ENCODE peak calls at places on chromosomes 1 and 21, in seven cellular contexts. One of them, this sample, is unnamed.

GRCh38 chr1:78145105-78145580 is 99.4 kb downstream of the GIPC2 start:
- DNase-seq in H1: no peak
- DNase-seq in neuronal stem cell: peak; percentile 43
- DNase-seq in mesendoderm: peak; percentile 73
- DNase-seq in H9: peak; percentile 47
- DNase-seq in mesenchymal stem cell: peak; percentile 65
- DNase-seq in IMR-90: peak; percentile 82
- DNase-seq in this sample: peak; percentile 76

GRCh38 chr1:3292868-3293562 is 161.4 kb upstream of the ARHGEF16 start:
- DNase-seq in IMR-90: no peak
- DNase-seq in H1: no peak
- DNase-seq in mesenchymal stem cell: no peak
- DNase-seq in mesendoderm: no peak
- DNase-seq in H9: no peak
- DNase-seq in neuronal stem cell: no peak
- DNase-seq in this sample: peak; percentile 32

GRCh38 chr21:35637431-35637830 is 422.9 kb downstream of the SETD4 start:
- DNase-seq in mesenchymal stem cell: no peak
- DNase-seq in mesendoderm: no peak
- DNase-seq in IMR-90: peak; percentile 61
- DNase-seq in H1: no peak
- DNase-seq in neuronal stem cell: no peak
- DNase-seq in H9: no peak
- DNase-seq in this sample: no peak

GRCh38 chr21:25457946-25458345 is 149.3 kb downstream of the MRPL39 start:
- DNase-seq in mesendoderm: no peak
- DNase-seq in neuronal stem cell: no peak
- DNase-seq in H9: no peak
- DNase-seq in H1: no peak
- DNase-seq in IMR-90: no peak
- DNase-seq in mesenchymal stem cell: no peak
- DNase-seq in this sample: no peak

GRCh38 chr1:223291796-223292195 is 72.2 kb downstream of the SUSD4 start:
- DNase-seq in mesendoderm: no peak
- DNase-seq in H1: no peak
- DNase-seq in IMR-90: no peak
- DNase-seq in neuronal stem cell: no peak
- DNase-seq in H9: no peak
- DNase-seq in mesenchymal stem cell: no peak
- DNase-seq in this sample: no peak

GRCh38 chr1:183267646-183268431 is 81.8 kb downstream of the LAMC2 start:
- DNase-seq in H1: no peak
- DNase-seq in neuronal stem cell: no peak
- DNase-seq in mesendoderm: no peak
- DNase-seq in mesenchymal stem cell: peak; percentile 75
- DNase-seq in IMR-90: peak; percentile 99
- DNase-seq in H9: no peak
- DNase-seq in this sample: peak; percentile 72

GRCh38 chr1:107196973-107197562 is 56.2 kb downstream of the NTNG1 start:
- DNase-seq in IMR-90: peak; percentile 3
- DNase-seq in H1: peak; percentile 62
- DNase-seq in neuronal stem cell: peak; percentile 12
- DNase-seq in mesendoderm: peak; percentile 94
- DNase-seq in H9: peak; percentile 74
- DNase-seq in mesenchymal stem cell: no peak
- DNase-seq in this sample: no peak

GRCh38 chr1:116252785-116253184 is 120.3 kb upstream of the ATP1A1 start:
- DNase-seq in mesendoderm: no peak
- DNase-seq in H1: no peak
- DNase-seq in IMR-90: no peak
- DNase-seq in H9: no peak
- DNase-seq in mesenchymal stem cell: no peak
- DNase-seq in neuronal stem cell: no peak
- DNase-seq in this sample: no peak

GRCh38 chr1:235657269-235657668 is 7.7 kb upstream of the GNG4 start:
- DNase-seq in H1: no peak
- DNase-seq in H9: no peak
- DNase-seq in IMR-90: no peak
- DNase-seq in mesendoderm: no peak
- DNase-seq in mesenchymal stem cell: no peak
- DNase-seq in neuronal stem cell: no peak
- DNase-seq in this sample: peak; percentile 56

GRCh38 chr1:114956570-114956969 is 73.1 kb upstream of the TSHB start:
- DNase-seq in H1: no peak
- DNase-seq in H9: peak; percentile 66
- DNase-seq in IMR-90: no peak
- DNase-seq in mesendoderm: peak; percentile 86
- DNase-seq in mesenchymal stem cell: peak; percentile 11
- DNase-seq in neuronal stem cell: peak; percentile 17
- DNase-seq in this sample: no peak

GRCh38 chr1:223358826-223359225 is 5.2 kb downstream of the SUSD4 start:
- DNase-seq in H9: no peak
- DNase-seq in neuronal stem cell: no peak
- DNase-seq in IMR-90: no peak
- DNase-seq in mesendoderm: peak; percentile 50
- DNase-seq in mesenchymal stem cell: no peak
- DNase-seq in H1: no peak
- DNase-seq in this sample: peak; percentile 82

GRCh38 chr1:65658122-65658521 is 134.6 kb upstream of the PDE4B start:
- DNase-seq in IMR-90: peak; percentile 11
- DNase-seq in mesenchymal stem cell: peak; percentile 4
- DNase-seq in mesendoderm: no peak
- DNase-seq in H9: no peak
- DNase-seq in H1: no peak
- DNase-seq in neuronal stem cell: no peak
- DNase-seq in this sample: no peak

GRCh38 chr1:245687636-245688535 is 533.1 kb downstream of the KIF26B start:
- DNase-seq in mesenchymal stem cell: no peak
- DNase-seq in H9: peak; percentile 72
- DNase-seq in H1: peak; percentile 72
- DNase-seq in IMR-90: no peak
- DNase-seq in mesendoderm: peak; percentile 58
- DNase-seq in neuronal stem cell: no peak
- DNase-seq in this sample: peak; percentile 57

GRCh38 chr1:81174811-81175476 is 625.8 kb upstream of the ADGRL2 start:
- DNase-seq in H9: no peak
- DNase-seq in IMR-90: peak; percentile 86
- DNase-seq in mesendoderm: peak; percentile 53
- DNase-seq in mesenchymal stem cell: peak; percentile 45
- DNase-seq in neuronal stem cell: no peak
- DNase-seq in H1: no peak
- DNase-seq in this sample: peak; percentile 97

GRCh38 chr1:227774051-227774720 is 39.0 kb downstream of the SNAP47 start:
- DNase-seq in mesenchymal stem cell: no peak
- DNase-seq in neuronal stem cell: no peak
- DNase-seq in mesendoderm: no peak
- DNase-seq in IMR-90: no peak
- DNase-seq in H9: no peak
- DNase-seq in H1: no peak
- DNase-seq in this sample: no peak

DNA sequence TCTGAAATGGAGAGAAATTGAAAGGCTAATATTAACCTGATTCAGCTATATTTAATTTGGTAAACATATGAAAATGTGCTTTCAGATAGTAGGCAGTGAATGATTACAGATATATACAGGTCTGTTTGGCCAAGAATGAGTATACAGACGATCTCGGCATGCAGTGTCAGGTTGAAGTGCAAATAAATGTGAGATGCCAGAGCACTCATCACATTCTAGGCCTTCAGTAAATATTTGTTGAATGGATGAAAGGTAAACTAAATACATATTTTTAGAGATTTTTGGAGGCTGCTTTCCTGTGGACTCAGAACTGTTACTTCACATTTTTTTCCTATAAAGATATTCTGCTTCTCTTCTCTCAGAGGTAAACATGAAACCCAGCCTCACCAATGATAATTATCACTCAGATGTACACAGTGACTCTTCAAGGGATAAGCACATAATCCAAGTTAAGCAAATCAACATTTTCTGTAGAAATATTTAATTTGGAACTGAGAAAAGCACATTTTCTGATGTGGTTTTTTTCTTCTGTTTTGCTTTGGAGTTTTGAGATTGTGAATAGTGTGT is 702.9 kb downstream of the BRINP3 start:
- DNase-seq in H1: no peak
- DNase-seq in mesendoderm: no peak
- DNase-seq in IMR-90: no peak
- DNase-seq in H9: no peak
- DNase-seq in neuronal stem cell: no peak
- DNase-seq in mesenchymal stem cell: no peak
- DNase-seq in this sample: peak; percentile 14
- H2BK5ac ChIP-seq in H1: no peak overlapping the region
- H2BK5ac ChIP-seq in mesendoderm: no peak overlapping the region
- H2BK5ac ChIP-seq in IMR-90: peak overlapping the region; percentile 90
- H2BK5ac ChIP-seq in H9: no peak overlapping the region
- H2BK5ac ChIP-seq in neuronal stem cell: no peak overlapping the region
- H2BK5ac ChIP-seq in mesenchymal stem cell: no peak overlapping the region
- H2BK5ac ChIP-seq in this sample: no peak overlapping the region

DNA sequence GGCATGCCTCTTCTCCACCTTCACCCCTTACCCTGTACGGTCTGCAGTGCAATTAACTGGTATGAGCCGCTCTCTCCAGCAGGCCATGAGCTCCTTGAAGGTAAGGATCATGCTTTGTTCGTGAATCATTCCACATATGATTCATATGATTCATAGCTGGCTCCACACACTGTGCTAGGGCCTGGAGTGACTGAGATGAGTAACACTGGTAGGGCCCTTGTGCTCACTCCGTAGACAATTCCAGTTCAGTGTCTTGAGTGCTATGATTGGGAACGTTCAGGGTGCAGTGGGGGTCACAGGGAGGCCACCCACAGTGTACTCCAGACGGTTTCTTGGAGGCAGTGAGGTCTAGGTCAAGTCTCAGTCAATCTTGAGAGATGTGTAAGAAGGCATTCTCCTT is 239.8 kb downstream of the LMX1A start:
- DNase-seq in IMR-90: peak; percentile 56
- DNase-seq in H9: no peak
- DNase-seq in H1: no peak
- DNase-seq in mesenchymal stem cell: peak; percentile 36
- DNase-seq in mesendoderm: no peak
- DNase-seq in neuronal stem cell: no peak
- DNase-seq in this sample: peak; percentile 77
- H3K79me1 ChIP-seq in IMR-90: no peaks in the 10 kb centered on the region
- H3K79me1 ChIP-seq in H9: no peaks in the 10 kb centered on the region
- H3K79me1 ChIP-seq in H1: no peaks in the 10 kb centered on the region
- H3K79me1 ChIP-seq in mesenchymal stem cell: no peaks in the 10 kb centered on the region
- H3K79me1 ChIP-seq in mesendoderm: no peaks in the 10 kb centered on the region
- H3K79me1 ChIP-seq in neuronal stem cell: no peaks in the 10 kb centered on the region
- H3K79me1 ChIP-seq in this sample: no peaks in the 10 kb centered on the region

GRCh38 chr1:110341146-110341871 is 2.1 kb downstream of the RBM15 start:
- DNase-seq in H1: no peak
- DNase-seq in IMR-90: no peak
- DNase-seq in mesenchymal stem cell: no peak
- DNase-seq in mesendoderm: no peak
- DNase-seq in neuronal stem cell: no peak
- DNase-seq in H9: no peak
- DNase-seq in this sample: peak; percentile 40
- H3K9ac ChIP-seq in H1: no peak overlapping the region
- H3K9ac ChIP-seq in IMR-90: peak overlapping the region; percentile 10
- H3K9ac ChIP-seq in mesenchymal stem cell: no peak overlapping the region
- H3K9ac ChIP-seq in mesendoderm: peak overlapping the region; percentile 98
- H3K9ac ChIP-seq in neuronal stem cell: no peak overlapping the region
- H3K9ac ChIP-seq in H9: no peak overlapping the region
- H3K9ac ChIP-seq in this sample: no peak overlapping the region

GRCh38 chr1:11061652-11062365 is 2.0 kb upstream of the SRM start:
- DNase-seq in mesenchymal stem cell: no peak
- DNase-seq in H1: no peak
- DNase-seq in mesendoderm: peak; percentile 18
- DNase-seq in H9: no peak
- DNase-seq in IMR-90: no peak
- DNase-seq in neuronal stem cell: no peak
- DNase-seq in this sample: no peak
- H2BK5ac ChIP-seq in mesenchymal stem cell: no peak overlapping the region
- H2BK5ac ChIP-seq in H1: no peak overlapping the region
- H2BK5ac ChIP-seq in mesendoderm: no peak overlapping the region
- H2BK5ac ChIP-seq in H9: no peak overlapping the region
- H2BK5ac ChIP-seq in IMR-90: no peak overlapping the region
- H2BK5ac ChIP-seq in neuronal stem cell: no peak overlapping the region
- H2BK5ac ChIP-seq in this sample: no peak overlapping the region

This sample was measured in trophoblast cell.